ENCODE peak calls at places on chromosomes 1 and 21, in six cellular contexts. Y, Z, W, N, O and G are unnamed samples.
A peak's percentile ranks its signal among the peaks of the same experiment; 100 is the strongest.

GRCh38 chr1:25486602-25487001 is 55.9 kb downstream of the MACO1 start:
- DNase-seq in Z (peak; percentile 73), N (no peak), Y (no peak), O (no peak), W (no peak), G (no peak)

GRCh38 chr1:182149411-182149965 is 88.0 kb upstream of the ZNF648 start:
- DNase-seq in W (no peak), Y (no peak), O (no peak), Z (no peak), N (no peak), G (no peak)

GRCh38 chr1:235442788-235443429 is 61.3 kb downstream of the B3GALNT2 start:
- DNase-seq in W (no peak), N (no peak), O (no peak), Y (no peak), Z (no peak), G (no peak)

GRCh38 chr1:202688401-202688800 is 21.9 kb downstream of the SYT2 start:
- DNase-seq in W (no peak), Z (no peak), N (no peak), Y (no peak), O (no peak), G (no peak)

GRCh38 chr21:29196021-29196663 is 65.7 kb downstream of the MAP3K7CL start:
- DNase-seq in Z (peak; percentile 33), O (no peak), Y (no peak), W (no peak), N (peak; percentile 74), G (peak; percentile 58)

GRCh38 chr21:37557261-37557950 is 190.8 kb downstream of the DYRK1A start:
- DNase-seq in W (no peak), O (no peak), Z (no peak), Y (no peak), N (no peak), G (no peak)

GRCh38 chr1:71463144-71463543 is 382.3 kb upstream of the ZRANB2 start:
- DNase-seq in Y (no peak), Z (no peak), W (no peak), N (no peak), O (no peak), G (no peak)

GRCh38 chr1:63988941-63989340 is 214.5 kb upstream of the UBE2U start:
- DNase-seq in Y (no peak), N (no peak), O (no peak), W (no peak), Z (no peak), G (no peak)

GRCh38 chr1:89350298-89350697 is 13.6 kb upstream of the GBP6 start:
- DNase-seq in Y (no peak), N (no peak), Z (no peak), O (no peak), W (no peak), G (no peak)

GRCh38 chr1:55037733-55038551 is 1.4 kb upstream of the PCSK9 start:
- DNase-seq in W (no peak), Z (no peak), Y (no peak), N (no peak), O (no peak), G (no peak)

GRCh38 chr1:239732770-239733169 is 346.4 kb downstream of the CHRM3 start:
- DNase-seq in N (no peak), Z (no peak), Y (no peak), W (no peak), O (no peak), G (no peak)

GRCh38 chr1:145849356-145850165 is 4.1 kb downstream of the NUDT17 start:
- DNase-seq in W (no peak), Z (peak; percentile 47), O (no peak), N (no peak), Y (no peak), G (no peak)
- TF ChIP-seq CTCF in W (peak; percentile 33), Z (peak; percentile 82), O (peak; percentile 37), N (peak; percentile 30), Y (no peak), G (no peak)

GRCh38 chr1:24222008-24222407 is 34.9 kb upstream of the IFNLR1 start:
- DNase-seq in W (no peak), Z (no peak), N (no peak), Y (no peak), O (no peak), G (no peak)
- TF ChIP-seq CTCF in W (no peak), Z (no peak), N (no peak), Y (no peak), O (no peak), G (no peak)

GRCh38 chr1:165387956-165388355 is 31.4 kb upstream of the LMX1A start:
- DNase-seq in Z (no peak), N (no peak), Y (no peak), W (no peak), O (no peak), G (no peak)

GRCh38 chr1:165397945-165398344 is 41.4 kb upstream of the LMX1A start:
- DNase-seq in Y (no peak), Z (peak; percentile 12), O (no peak), N (no peak), W (no peak), G (no peak)

GRCh38 chr1:165389609-165390008 is 33.1 kb upstream of the LMX1A start:
- DNase-seq in O (no peak), N (no peak), Z (no peak), Y (no peak), W (no peak), G (no peak)

GRCh38 chr1:165395522-165396300 is 39.2 kb upstream of the LMX1A start:
- DNase-seq in O (no peak), Y (no peak), W (no peak), Z (no peak), N (no peak), G (no peak)

GRCh38 chr1:165392634-165393571 is 36.4 kb upstream of the LMX1A start:
- DNase-seq in Z (peak; percentile 89), O (peak; percentile 77), W (peak; percentile 83), N (peak; percentile 72), Y (no peak), G (peak; percentile 52)
- TF ChIP-seq CTCF in Z (peak; percentile 94), O (peak; percentile 92), W (peak; percentile 96), N (peak; percentile 93), Y (peak; percentile 88), G (peak; percentile 7)

GRCh38 chr1:93722081-93723031 is 40.7 kb upstream of the BCAR3 start:
- DNase-seq in W (peak; percentile 72), Z (peak; percentile 25), O (peak; percentile 32), N (no peak), Y (no peak), G (no peak)
- TF ChIP-seq CTCF in W (peak; percentile 54), Z (no peak), O (peak; percentile 16), N (no peak), Y (no peak), G (no peak)

GRCh38 chr1:2108213-2108876 is 58.1 kb downstream of the PRKCZ start:
- DNase-seq in Y (no peak), N (peak; percentile 52), W (no peak), Z (peak; percentile 87), O (peak; percentile 71), G (no peak)
- TF ChIP-seq CTCF in Y (no peak), N (peak; percentile 46), W (peak; percentile 43), Z (peak; percentile 76), O (peak; percentile 64), G (no peak)

DNA sequence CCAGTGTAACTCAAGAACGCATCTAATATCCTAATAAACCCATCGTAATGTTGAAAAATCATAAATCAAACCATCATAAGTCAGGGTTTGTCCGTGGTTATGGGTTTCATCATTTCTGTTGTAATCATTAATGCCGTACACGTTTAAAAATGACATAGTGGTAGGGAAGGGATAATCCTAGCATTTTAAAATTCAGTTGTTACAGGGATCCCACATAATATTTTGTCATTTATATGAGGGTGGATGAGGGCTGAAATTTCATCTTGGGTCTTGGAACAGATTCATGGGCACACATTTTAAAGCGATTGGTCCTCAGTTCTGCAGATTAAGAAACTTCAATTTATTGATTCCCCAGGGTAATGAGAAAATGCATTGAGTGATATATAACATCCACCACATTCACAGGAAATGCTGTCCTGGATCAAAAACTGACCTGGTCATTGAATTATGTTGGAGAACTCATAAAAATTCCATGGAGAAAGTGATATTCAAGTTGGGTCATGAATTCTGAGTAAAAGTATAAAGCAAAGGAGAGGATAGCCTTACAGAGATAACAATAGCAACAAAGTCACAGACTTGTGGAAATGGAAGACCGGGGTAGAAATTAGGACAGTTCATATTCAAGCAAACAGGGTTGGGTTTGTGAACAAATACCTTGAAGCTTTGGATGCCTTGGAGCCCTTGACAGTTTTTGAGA is 1527.3 kb upstream of the TPTE start:
- DNase-seq in O (peak; percentile 55), Z (peak; percentile 68), N (no peak), Y (no peak), W (no peak), G (no peak)
- TF ChIP-seq CTCF in O (no peak), Z (no peak), N (no peak), Y (no peak), W (no peak), G (no peak)

DNA sequence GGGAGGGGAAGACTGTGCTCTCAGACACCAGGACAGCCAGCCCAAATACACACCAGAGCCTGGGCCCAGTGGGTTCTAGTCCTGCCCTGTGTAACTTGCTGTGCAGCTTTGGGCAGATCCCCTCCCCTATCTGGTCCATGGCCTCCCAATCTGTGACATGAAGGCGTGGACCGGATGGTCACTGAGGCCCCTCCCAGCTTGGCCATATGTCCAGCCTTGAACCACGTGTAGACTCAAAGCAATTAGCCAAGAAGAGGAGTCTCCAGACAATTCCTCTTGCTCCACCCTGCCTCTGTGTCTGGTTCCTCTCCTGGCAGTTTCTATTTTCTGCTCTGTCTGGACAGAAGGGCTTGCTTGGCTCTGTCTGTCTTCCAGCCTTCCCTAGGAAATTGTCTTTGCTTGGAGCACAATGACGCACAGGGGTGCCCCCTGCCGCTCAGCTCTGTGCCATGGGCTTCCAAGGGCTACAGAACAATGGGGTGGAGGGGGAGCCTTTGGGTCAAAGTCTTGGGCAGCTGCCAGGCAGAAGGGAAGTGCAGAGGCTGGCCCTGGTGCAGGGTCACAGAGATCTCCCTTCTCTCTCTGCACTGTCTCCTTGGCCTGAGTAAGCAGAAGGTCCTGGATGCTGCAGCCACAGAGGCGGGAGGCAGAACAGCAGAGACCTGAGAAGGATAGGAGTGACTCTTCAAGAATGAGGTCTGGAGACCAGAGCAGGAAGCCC is 66.1 kb downstream of the TENT5C start:
- DNase-seq in O (peak; percentile 27), N (no peak), Y (no peak), W (peak; percentile 70), Z (peak; percentile 51), G (no peak)
- TF ChIP-seq CTCF in O (peak; percentile 24), N (no peak), Y (no peak), W (peak; percentile 44), Z (peak; percentile 63), G (no peak)

DNA sequence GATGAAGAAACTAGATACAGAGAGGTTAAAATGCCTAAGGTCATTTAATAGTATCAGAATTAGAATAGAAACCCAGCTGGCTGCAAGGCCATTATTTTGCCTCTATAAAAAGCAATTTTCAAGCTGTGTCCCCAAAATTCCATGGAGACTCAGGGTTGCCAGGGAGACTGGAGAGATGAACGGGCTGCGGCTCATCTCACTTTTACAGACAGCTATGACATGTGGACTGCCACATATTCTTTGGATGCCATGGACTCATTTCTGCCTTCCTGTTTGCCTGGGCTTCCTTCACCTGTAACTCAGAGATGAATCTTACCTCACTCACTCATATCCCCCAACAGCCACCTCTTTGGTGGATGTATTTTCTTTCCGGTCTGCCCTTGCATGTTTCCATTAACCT is 16.9 kb downstream of the TOR1AIP2 start:
- DNase-seq in W (no peak), O (no peak), Y (no peak), Z (no peak), N (no peak), G (no peak)
- TF ChIP-seq CTCF in W (no peak), O (no peak), Y (no peak), Z (no peak), N (no peak), G (no peak)